ENCODE peak calls at places on chromosomes 6 and 20, in seven cellular contexts. Z is OCI-LY7, I is PC-3, D is lower lobe of right lung, Y is IMR-90, P is A549, N is mesenchymal stem cell. J is an unnamed sample.

GRCh38 chr20:58515240-58516212 is at the start of gene APCDD1L:
- DNase-seq in Z (no peak), I (peak), D (no peak), Y (peak), P (no peak), N (peak), J (peak)

GRCh38 chr6:106630366-106630765 is 988 bp downstream of the QRSL1 start:
- DNase-seq in Z (peak), I (no peak), D (no peak), Y (no peak), P (no peak), N (no peak), J (no peak)

GRCh38 chr20:36439040-36439730 is 102.1 kb upstream of the MYL9 start:
- DNase-seq in Z (peak), I (peak), D (peak), Y (peak), P (peak), N (peak), J (no peak)

GRCh38 chr6:75501756-75502155 is 8.2 kb upstream of the FILIP1 start:
- DNase-seq in Z (no peak), I (no peak), D (no peak), Y (no peak), P (no peak), N (no peak), J (no peak)

GRCh38 chr6:20933057-20933792 is 399.0 kb downstream of the CDKAL1 start:
- DNase-seq in Z (no peak), I (peak), D (no peak), Y (no peak), P (no peak), N (no peak), J (no peak)

GRCh38 chr6:125114248-125114858 is 39.2 kb upstream of the TPD52L1 start:
- DNase-seq in Z (peak), I (peak), D (no peak), Y (peak), P (peak), N (peak), J (no peak)

GRCh38 chr20:25044261-25044560 is 13.7 kb downstream of the ACSS1 start:
- DNase-seq in Z (no peak), I (no peak), D (no peak), Y (no peak), P (no peak), N (no peak), J (no peak)

GRCh38 chr6:17904491-17905120 is 82.8 kb downstream of the KIF13A start:
- DNase-seq in Z (no peak), I (no peak), D (no peak), Y (peak), P (no peak), N (peak), J (no peak)

GRCh38 chr6:17583811-17584210 is 16.3 kb upstream of the FAM8A1 start:
- DNase-seq in Z (no peak), I (no peak), D (no peak), Y (peak), P (no peak), N (peak), J (no peak)

GRCh38 chr6:19804362-19805145 is 32.6 kb upstream of the ID4 start:
- DNase-seq in Z (peak), I (peak), D (peak), Y (peak), P (peak), N (peak), J (peak)

GRCh38 chr6:1424306-1424927 is 35.0 kb downstream of the FOXF2 start:
- DNase-seq in Z (peak), I (peak), D (no peak), Y (peak), P (peak), N (peak), J (no peak)

GRCh38 chr6:154682633-154683125 is 50.5 kb upstream of the SCAF8 start:
- DNase-seq in Z (peak), I (no peak), D (no peak), Y (no peak), P (no peak), N (no peak), J (no peak)

GRCh38 chr6:66265737-66266136 is 558.7 kb upstream of the EYS start:
- DNase-seq in Z (no peak), I (no peak), D (no peak), Y (no peak), P (no peak), N (no peak), J (no peak)

GRCh38 chr6:47862731-47863130 is 80.9 kb downstream of the OPN5 start:
- DNase-seq in Z (no peak), I (no peak), D (no peak), Y (no peak), P (no peak), N (no peak), J (no peak)

GRCh38 chr6:144013486-144013909 is 5.4 kb upstream of the PLAGL1 start:
- DNase-seq in Z (peak), I (peak), D (peak), Y (peak), P (peak), N (peak), J (no peak)

GRCh38 chr20:48556956-48557355 is 270.8 kb downstream of the PREX1 start:
- DNase-seq in Z (no peak), I (peak), D (no peak), Y (no peak), P (no peak), N (no peak), J (no peak)

GRCh38 chr20:63453029-63453523 is 19.4 kb downstream of the KCNQ2 start:
- DNase-seq in Z (no peak), I (peak), D (no peak), Y (no peak), P (peak), N (no peak), J (no peak)

GRCh38 chr6:15476631-15477380 is 186.0 kb downstream of the DTNBP1 start:
- DNase-seq in Z (no peak), I (no peak), D (no peak), Y (peak), P (no peak), N (peak), J (no peak)

GRCh38 chr20:35598476-35598875 is 17.2 kb upstream of the SPAG4 start:
- DNase-seq in Z (no peak), I (no peak), D (no peak), Y (no peak), P (no peak), N (no peak), J (no peak)

GRCh38 chr6:158715330-158716311 is 65.8 kb downstream of the SYTL3 start:
- DNase-seq in Z (peak), I (no peak), D (peak), Y (no peak), P (no peak), N (peak), J (no peak)

GRCh38 chr6:1619106-1619665 is 9.5 kb downstream of the FOXC1 start:
- DNase-seq in Z (no peak), I (no peak), D (no peak), Y (no peak), P (no peak), N (no peak), J (no peak)

GRCh38 chr6:116022841-116023380 is 37.8 kb downstream of the FRK start:
- DNase-seq in Z (no peak), I (peak), D (no peak), Y (no peak), P (no peak), N (no peak), J (no peak)

GRCh38 chr20:49276201-49276894 is 1.5 kb downstream of the ZNFX1 start:
- DNase-seq in Z (peak), I (peak), D (no peak), Y (peak), P (no peak), N (peak), J (no peak)

GRCh38 chr20:46582648-46583047 is 32.2 kb upstream of the OCSTAMP start:
- DNase-seq in Z (no peak), I (no peak), D (no peak), Y (no peak), P (no peak), N (no peak), J (no peak)

GRCh38 chr6:85404497-85405174 is 45.2 kb upstream of the NT5E start:
- DNase-seq in Z (no peak), I (peak), D (no peak), Y (peak), P (peak), N (peak), J (peak)

GRCh38 chr6:112906737-112907136 is 559.6 kb downstream of the RFPL4B start:
- DNase-seq in Z (no peak), I (no peak), D (no peak), Y (peak), P (no peak), N (peak), J (no peak)

GRCh38 chr6:82988904-82989303 is 76.7 kb downstream of the UBE3D start:
- DNase-seq in Z (no peak), I (peak), D (no peak), Y (peak), P (no peak), N (peak), J (no peak)

GRCh38 chr20:52190437-52191131 is 995 bp downstream of the ZFP64 start:
- DNase-seq in Z (peak), I (peak), D (no peak), Y (peak), P (peak), N (peak), J (no peak)

GRCh38 chr6:45922728-45923351 is 92.8 kb downstream of the CLIC5 start:
- DNase-seq in Z (peak), I (peak), D (peak), Y (peak), P (peak), N (peak), J (peak)

GRCh38 chr6:47083586-47084047 is 41.5 kb upstream of the ADGRF1 start:
- DNase-seq in Z (no peak), I (peak), D (peak), Y (peak), P (no peak), N (peak), J (no peak)

GRCh38 chr20:10476319-10476724 is 41.2 kb downstream of the SLX4IP start:
- DNase-seq in Z (peak), I (peak), D (no peak), Y (peak), P (no peak), N (no peak), J (no peak)

GRCh38 chr20:62824476-62825287 is 7.8 kb downstream of the COL9A3 start:
- DNase-seq in Z (peak), I (peak), D (no peak), Y (no peak), P (no peak), N (no peak), J (no peak)

GRCh38 chr20:9301129-9302072 is 213.0 kb upstream of the LAMP5 start:
- DNase-seq in Z (no peak), I (peak), D (no peak), Y (peak), P (peak), N (peak), J (peak)

GRCh38 chr20:36210561-36210960 is 25.7 kb upstream of the AAR2 start:
- DNase-seq in Z (peak), I (no peak), D (no peak), Y (no peak), P (no peak), N (no peak), J (no peak)

GRCh38 chr6:34115396-34116314 is 30.2 kb downstream of the GRM4 start:
- DNase-seq in Z (peak), I (peak), D (no peak), Y (peak), P (no peak), N (peak), J (no peak)

GRCh38 chr6:48689498-48689897 is 578.5 kb upstream of the PTCHD4 start:
- DNase-seq in Z (no peak), I (peak), D (no peak), Y (no peak), P (no peak), N (no peak), J (no peak)

GRCh38 chr6:106694343-106694742 is 65.0 kb downstream of the QRSL1 start:
- DNase-seq in Z (peak), I (no peak), D (no peak), Y (no peak), P (no peak), N (no peak), J (no peak)

GRCh38 chr6:162706236-162706635 is 21.3 kb downstream of the PRKN start:
- DNase-seq in Z (no peak), I (no peak), D (peak), Y (no peak), P (no peak), N (no peak), J (no peak)

DNA sequence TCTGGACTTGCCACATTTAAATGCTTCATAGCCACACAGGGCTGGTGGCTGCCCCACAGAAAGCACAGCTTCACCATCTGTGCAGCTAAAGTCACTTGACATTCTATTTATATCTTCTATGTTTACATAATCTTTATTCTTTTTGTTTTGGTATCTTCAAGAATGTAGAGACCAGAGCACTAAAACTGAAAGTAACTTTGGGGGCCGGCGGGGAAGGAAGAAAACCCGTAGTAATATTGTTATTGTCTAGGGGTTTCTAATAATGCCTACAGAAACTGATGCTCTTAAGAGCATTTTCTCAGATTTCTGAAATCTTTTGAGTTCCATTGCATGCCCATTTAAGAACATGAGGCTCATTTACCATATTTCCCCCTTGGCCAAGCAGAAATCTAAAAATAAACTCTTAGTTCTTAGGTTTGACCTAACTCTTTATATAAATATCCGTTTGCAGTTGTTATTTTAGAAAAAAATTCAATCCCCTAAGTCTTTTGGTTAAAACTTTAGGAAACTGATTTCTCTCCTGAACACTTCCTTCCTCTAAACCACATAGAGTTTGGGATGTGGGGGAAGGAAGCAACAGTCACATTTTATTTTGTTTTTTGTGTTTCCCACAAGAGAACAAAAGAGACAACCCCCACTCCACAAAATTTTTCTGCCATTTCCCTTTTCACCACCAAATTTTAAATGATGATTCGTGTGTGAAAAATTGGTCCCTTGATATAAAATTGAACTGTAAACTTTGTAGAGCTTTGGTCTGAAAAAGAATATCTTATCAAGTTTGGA is 207.6 kb downstream of the OGFRL1 start:
- DNase-seq in Z (peak), I (no peak), D (no peak), Y (peak), P (no peak), N (peak), J (no peak)
- H3K27ac ChIP-seq in Z (peak), I (no peak), D (peak), Y (peak), P (no peak), N (peak), J (no peak)

GRCh38 chr20:37774143-37774542 is 80.3 kb downstream of the CTNNBL1 start:
- DNase-seq in Z (no peak), I (no peak), D (no peak), Y (no peak), P (no peak), N (no peak), J (no peak)
- H3K27ac ChIP-seq in Z (no peak), I (no peak), D (no peak), Y (no peak), P (no peak), N (no peak), J (no peak)

GRCh38 chr6:69421270-69421669 is 375.5 kb downstream of the LMBRD1 start:
- DNase-seq in Z (no peak), I (no peak), D (no peak), Y (no peak), P (no peak), N (no peak), J (no peak)

GRCh38 chr6:69424581-69424980 is 372.2 kb downstream of the LMBRD1 start:
- DNase-seq in Z (no peak), I (no peak), D (no peak), Y (no peak), P (no peak), N (no peak), J (no peak)

GRCh38 chr6:69421986-69422385 is 374.8 kb downstream of the LMBRD1 start:
- DNase-seq in Z (no peak), I (no peak), D (no peak), Y (no peak), P (no peak), N (no peak), J (no peak)

GRCh38 chr6:69423785-69424184 is 373.0 kb downstream of the LMBRD1 start:
- DNase-seq in Z (no peak), I (no peak), D (no peak), Y (no peak), P (no peak), N (no peak), J (no peak)

GRCh38 chr6:69422474-69422873 is 374.3 kb downstream of the LMBRD1 start:
- DNase-seq in Z (no peak), I (no peak), D (no peak), Y (no peak), P (no peak), N (no peak), J (no peak)
- H3K27ac ChIP-seq in Z (no peak), I (no peak), D (no peak), Y (no peak), P (no peak), N (no peak), J (no peak)

GRCh38 chr6:119443993-119444641 is 94.6 kb upstream of the MAN1A1 start:
- DNase-seq in Z (peak), I (no peak), D (no peak), Y (peak), P (no peak), N (peak), J (no peak)

GRCh38 chr6:119440953-119441352 is 91.4 kb upstream of the MAN1A1 start:
- DNase-seq in Z (no peak), I (no peak), D (no peak), Y (no peak), P (no peak), N (no peak), J (no peak)

GRCh38 chr6:119445666-119446622 is 96.4 kb upstream of the MAN1A1 start:
- DNase-seq in Z (no peak), I (peak), D (no peak), Y (peak), P (no peak), N (peak), J (no peak)

GRCh38 chr6:119444642-119445557 is 95.3 kb upstream of the MAN1A1 start:
- DNase-seq in Z (peak), I (no peak), D (no peak), Y (peak), P (no peak), N (no peak), J (no peak)

DNA sequence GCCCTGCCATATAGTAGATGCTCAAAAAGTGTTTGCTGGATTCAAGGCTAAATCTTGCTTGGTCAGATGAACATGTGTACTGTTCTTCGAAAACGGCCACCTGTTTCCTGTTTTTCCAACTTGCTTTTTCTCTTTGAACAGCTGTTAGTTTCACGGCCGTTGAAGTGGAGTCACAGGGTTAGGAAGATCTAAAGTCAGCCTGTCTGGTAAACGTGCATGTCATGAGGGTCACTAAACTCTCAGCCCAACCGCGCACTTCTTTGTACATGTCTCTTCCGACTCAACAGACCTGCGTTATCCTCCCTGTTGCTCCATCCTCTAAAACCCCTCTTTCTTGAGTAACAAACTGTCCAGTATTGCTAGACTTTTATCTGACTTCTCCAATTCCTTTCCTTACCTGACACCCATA is 93.2 kb upstream of the MAN1A1 start:
- DNase-seq in Z (peak), I (no peak), D (no peak), Y (no peak), P (no peak), N (peak), J (no peak)
- H3K27ac ChIP-seq in Z (peak), I (no peak), D (peak), Y (no peak), P (no peak), N (no peak), J (no peak)

DNA sequence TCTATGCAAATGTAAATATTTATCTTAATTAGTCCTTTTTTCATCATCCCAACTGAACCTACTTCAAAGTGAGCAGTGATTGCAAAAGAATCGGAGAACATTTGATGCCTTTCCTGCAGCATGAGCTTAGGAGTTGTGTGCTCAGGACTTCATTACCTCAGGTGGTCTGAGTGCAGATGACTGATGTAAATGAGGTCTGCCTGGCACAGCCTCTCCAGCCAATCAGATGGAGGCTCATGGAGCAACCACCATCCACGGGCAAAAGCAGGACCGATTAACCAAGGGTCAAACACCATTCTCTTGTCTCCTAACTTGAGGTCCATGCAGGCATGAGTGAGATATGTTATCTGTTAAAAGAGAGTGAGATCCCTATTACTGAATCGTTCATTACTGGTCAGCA is 165.7 kb upstream of the CARMIL1 start:
- DNase-seq in Z (no peak), I (no peak), D (no peak), Y (no peak), P (no peak), N (no peak), J (no peak)
- H3K27ac ChIP-seq in Z (no peak), I (no peak), D (no peak), Y (no peak), P (no peak), N (no peak), J (no peak)

GRCh38 chr20:5602346-5602745 is 147.9 kb upstream of the SHLD1 start:
- DNase-seq in Z (no peak), I (no peak), D (no peak), Y (peak), P (no peak), N (no peak), J (no peak)
- H3K27ac ChIP-seq in Z (peak), I (no peak), D (no peak), Y (no peak), P (no peak), N (no peak), J (no peak)

DNA sequence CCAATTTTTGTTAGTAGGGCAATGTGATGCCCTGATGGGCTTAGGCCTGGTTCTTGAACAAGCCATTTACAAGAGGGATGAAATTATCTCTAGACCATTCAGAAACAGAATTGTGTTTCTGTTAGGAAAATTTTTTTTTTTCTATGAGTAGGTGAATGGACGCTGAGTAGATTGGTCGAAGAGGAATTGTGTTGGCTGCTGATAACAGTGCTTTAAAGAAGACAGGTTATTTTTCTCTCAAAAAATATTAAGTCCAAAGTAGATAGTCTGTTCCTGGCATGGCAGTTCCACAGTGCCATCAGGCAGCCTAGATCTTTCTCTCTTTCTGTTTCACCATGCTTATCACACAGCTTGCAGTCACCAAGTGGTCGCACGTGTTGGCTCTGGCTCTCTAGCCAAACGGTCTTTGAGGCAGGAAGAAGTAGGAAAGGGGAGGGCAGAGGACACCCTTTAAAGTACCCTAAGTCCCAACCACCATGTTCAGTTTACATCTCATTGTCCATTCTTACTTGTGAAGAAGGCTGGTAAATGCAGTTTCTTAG is 22.4 kb upstream of the SERINC3 start:
- DNase-seq in Z (no peak), I (no peak), D (no peak), Y (no peak), P (no peak), N (no peak), J (no peak)
- H3K27ac ChIP-seq in Z (no peak), I (no peak), D (no peak), Y (no peak), P (no peak), N (no peak), J (no peak)